ENCODE peak calls at places on chromosomes 12 and 14, in nine cellular contexts. C, Y, H, S, U, D, V, L and N are unnamed samples.

GRCh38 chr12:11059784-11060183 is 2.3 kb downstream of the TAS2R46 start:
- DNase-seq in D (no peak), H (no peak), C (no peak), U (no peak), V (no peak), Y (no peak), S (no peak), L (no peak), N (no peak)

GRCh38 chr12:89160716-89161123 is 191.6 kb downstream of the DUSP6 start:
- DNase-seq in Y (no peak), V (no peak), L (no peak), D (no peak), S (peak; percentile 67), U (no peak), C (no peak), H (peak; percentile 75), N (no peak)

GRCh38 chr14:79947440-79947839 is 263.9 kb downstream of the DIO2 start:
- DNase-seq in C (no peak), H (no peak), L (no peak), Y (no peak), U (no peak), D (no peak), V (no peak), S (no peak), N (no peak)

GRCh38 chr12:63848450-63848849 is 4.0 kb downstream of the SRGAP1 start:
- DNase-seq in U (no peak), H (no peak), Y (no peak), L (no peak), V (no peak), C (no peak), D (no peak), S (no peak), N (no peak)

GRCh38 chr12:94103986-94104385 is 44.4 kb upstream of the PLXNC1 start:
- DNase-seq in S (no peak), Y (no peak), V (no peak), L (no peak), C (no peak), H (no peak), U (no peak), D (no peak), N (no peak)

GRCh38 chr14:33435911-33436310 is 497.2 kb downstream of the NPAS3 start:
- DNase-seq in H (peak; percentile 68), U (no peak), D (no peak), C (no peak), S (no peak), Y (no peak), L (no peak), V (no peak), N (no peak)

GRCh38 chr12:122322501-122322900 is 56.2 kb upstream of the VPS33A start:
- DNase-seq in D (no peak), Y (no peak), U (no peak), S (no peak), V (no peak), C (no peak), L (no peak), H (no peak), N (no peak)

GRCh38 chr14:100144996-100145646 is 14.3 kb downstream of the DEGS2 start:
- DNase-seq in L (no peak), S (no peak), U (no peak), C (no peak), D (no peak), V (no peak), Y (no peak), H (no peak), N (no peak)

GRCh38 chr12:122352394-122352793 is 70.1 kb downstream of the CLIP1 start:
- DNase-seq in L (no peak), Y (no peak), C (no peak), D (no peak), H (no peak), V (no peak), U (no peak), S (no peak), N (no peak)

GRCh38 chr14:28305938-28306337 is 460.6 kb upstream of the FOXG1 start:
- DNase-seq in C (no peak), L (no peak), S (no peak), H (no peak), U (no peak), D (no peak), V (no peak), Y (no peak), N (no peak)